ENCODE peak calls at places on chromosome 18, in four cellular contexts. F, K, H and Q are unnamed samples.

GRCh38 chr18:10822457-10822856 is 296.6 kb downstream of the NAPG start:
- DNase-seq in F (no peak), K (no peak), H (no peak), Q (no peak)

GRCh38 chr18:74498712-74499629 is 2.8 kb downstream of the CNDP2 start:
- DNase-seq in F (no peak), K (no peak), H (peak; percentile 68), Q (no peak)

GRCh38 chr18:23504720-23505119 is 1.4 kb downstream of the RMC1 start:
- DNase-seq in F (no peak), K (no peak), H (no peak), Q (no peak)

GRCh38 chr18:13629841-13630747 is 96.3 kb downstream of the FAM210A start:
- DNase-seq in F (peak; percentile 51), K (no peak), H (peak; percentile 61), Q (no peak)

GRCh38 chr18:24536834-24537233 is 76.4 kb downstream of the HRH4 start:
- DNase-seq in F (no peak), K (no peak), H (no peak), Q (no peak)

GRCh38 chr18:67261931-67262552 is 254.5 kb downstream of the DSEL start:
- DNase-seq in F (no peak), K (no peak), H (no peak), Q (no peak)

GRCh38 chr18:56986829-56987228 is 160.1 kb upstream of the BOD1L2 start:
- DNase-seq in F (peak; percentile 4), K (no peak), H (peak; percentile 33), Q (no peak)

GRCh38 chr18:28963481-28963880 is 786.6 kb upstream of the CDH2 start:
- DNase-seq in F (no peak), K (peak; percentile 14), H (no peak), Q (no peak)

GRCh38 chr18:22179631-22180030 is 10.2 kb downstream of the GATA6 start:
- DNase-seq in F (no peak), K (no peak), H (no peak), Q (no peak)

GRCh38 chr18:46721331-46721730 is 35.5 kb downstream of the ST8SIA5 start:
- DNase-seq in F (no peak), K (no peak), H (no peak), Q (no peak)

GRCh38 chr18:3541549-3542386 is 91.8 kb downstream of the TGIF1 start:
- DNase-seq in F (no peak), K (no peak), H (no peak), Q (no peak)

GRCh38 chr18:23585897-23586248 is 433 bp downstream of the NPC1 start:
- DNase-seq in F (no peak), K (no peak), H (no peak), Q (no peak)

DNA sequence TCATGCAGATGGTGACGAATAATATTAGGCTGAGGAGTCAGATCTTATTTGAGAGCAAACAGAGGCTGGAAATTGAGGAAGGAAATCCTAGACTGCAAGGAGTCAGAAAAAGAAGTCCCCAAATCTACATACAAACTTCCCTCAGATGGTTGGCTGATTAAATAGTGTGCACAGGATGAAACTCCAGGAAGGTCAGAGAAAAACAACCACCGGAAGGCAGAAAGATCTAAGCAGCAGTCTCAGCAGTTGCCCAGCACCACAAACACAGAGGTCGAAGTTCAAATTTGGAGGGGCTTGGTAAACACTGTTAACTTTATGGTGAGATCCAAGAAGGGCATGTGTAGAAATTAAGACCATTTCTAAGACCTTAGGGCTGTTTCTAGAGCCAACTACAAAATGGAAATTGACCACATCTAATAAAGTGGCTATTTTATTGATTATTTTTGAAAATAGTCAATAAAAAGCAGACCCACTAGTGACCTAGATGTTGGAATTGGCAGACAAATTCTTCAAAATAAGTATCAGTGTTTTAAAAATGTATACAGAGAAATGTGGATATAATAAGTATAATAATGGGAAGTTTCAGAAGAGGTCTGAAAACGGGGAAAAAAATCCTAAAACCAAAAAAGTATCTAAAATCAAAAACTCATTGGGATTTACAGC is 134.8 kb downstream of the GALNT1 start:
- DNase-seq in F (no peak), K (no peak), H (no peak), Q (no peak)
- H3K4me3 ChIP-seq in F (no peak overlapping the region), K (no peak overlapping the region), H (no peak overlapping the region), Q (no peak overlapping the region)

GRCh38 chr18:76674596-76674995 is 147.8 kb upstream of the ZNF236 start:
- DNase-seq in F (no peak), K (no peak), H (no peak), Q (no peak)
- TF ChIP-seq CTCF in F (no peak), K (no peak), H (no peak), Q (no peak)

GRCh38 chr18:61334491-61334850 is 1.2 kb downstream of the CDH20 start:
- DNase-seq in F (no peak), K (no peak), H (no peak), Q (no peak)
- H3K4me3 ChIP-seq in F (no peak overlapping the region), K (peak overlapping the region; percentile 48), H (no peak overlapping the region), Q (no peak overlapping the region)

DNA sequence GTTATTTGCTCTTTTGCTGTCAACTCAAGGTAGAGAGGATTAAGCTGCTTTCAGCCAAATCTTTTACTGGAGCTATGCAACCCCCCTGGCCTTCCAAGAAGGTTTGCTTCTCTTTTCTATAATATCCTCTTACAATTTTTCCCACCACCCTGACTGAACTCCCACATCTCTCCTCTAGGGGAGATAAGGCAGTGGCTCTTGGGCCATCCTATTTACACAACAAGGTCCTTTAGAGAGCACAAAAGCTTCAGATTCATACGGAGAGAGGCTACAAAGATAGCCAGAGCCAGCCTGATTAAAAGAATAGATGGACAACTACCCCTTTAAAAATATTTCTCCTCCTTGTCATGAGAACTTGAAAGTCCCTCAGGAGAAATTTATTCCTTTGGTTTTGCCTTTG is 95.7 kb downstream of the TPGS2 start:
- DNase-seq in F (no peak), K (no peak), H (no peak), Q (no peak)
- TF ChIP-seq CTCF in F (no peak), K (no peak), H (no peak), Q (peak; percentile 14)